ENCODE peak calls at places on chromosomes 6 and 20, in nine cellular contexts. H is GM04504; F is A549; C is brain microvascular endothelial cell; V is left kidney; P is stimulated activated CD4-positive, alpha-beta T cell treated with anti-CD3 and anti-CD28 coated beads, TNF-alpha, amount 100 ng/mL, for 4 hours; O is CD4-positive, alpha-beta T cell; W is body of pancreas; Q is effector memory CD8-positive, alpha-beta T cell. M is an unnamed sample.

GRCh38 chr6:96735332-96735731 is 101.9 kb downstream of the GPR63 start:
- DNase-seq in Q (no peak), P (no peak), W (no peak), F (no peak), C (no peak), O (no peak), H (no peak), V (no peak), M (no peak)

GRCh38 chr6:30963641-30964040 is 19.9 kb upstream of the MUC21 start:
- DNase-seq in W (no peak), H (no peak), P (no peak), Q (no peak), F (no peak), V (no peak), O (no peak), C (no peak), M (no peak)

GRCh38 chr6:3157151-3157933 is at the start of gene TUBB2A:
- DNase-seq in W (peak), O (peak), Q (peak), F (peak), P (peak), H (peak), C (peak), V (peak), M (peak)

GRCh38 chr20:59628171-59628570 is 23.8 kb downstream of the PHACTR3 start:
- DNase-seq in C (no peak), P (no peak), O (no peak), F (no peak), H (no peak), Q (no peak), V (no peak), W (no peak), M (no peak)

GRCh38 chr20:5393218-5393870 is 76.6 kb upstream of the PROKR2 start:
- DNase-seq in C (no peak), W (no peak), H (no peak), O (no peak), F (no peak), Q (no peak), V (no peak), P (no peak), M (no peak)

GRCh38 chr20:18314786-18315406 is 26.6 kb downstream of the ZNF133 start:
- DNase-seq in C (peak), V (no peak), P (no peak), H (peak), Q (no peak), O (no peak), W (no peak), F (peak), M (peak)

GRCh38 chr6:43310137-43310536 is 1.5 kb upstream of the CRIP3 start:
- DNase-seq in O (no peak), C (no peak), W (no peak), V (no peak), P (no peak), Q (no peak), F (no peak), H (no peak), M (no peak)

GRCh38 chr20:35561268-35561667 is 19.4 kb downstream of the ERGIC3 start:
- DNase-seq in Q (no peak), C (peak), H (peak), O (no peak), W (peak), V (peak), F (peak), P (no peak), M (peak)

GRCh38 chr20:36331182-36331581 is 25.0 kb downstream of the DLGAP4 start:
- DNase-seq in H (no peak), V (no peak), O (no peak), F (no peak), W (no peak), P (no peak), Q (no peak), C (no peak), M (no peak)

GRCh38 chr6:145603424-145603833 is 131.9 kb downstream of the EPM2A start:
- DNase-seq in C (no peak), O (no peak), F (no peak), V (no peak), W (no peak), P (no peak), Q (no peak), H (no peak), M (no peak)

GRCh38 chr20:57708694-57709673 is 831 bp downstream of the PMEPA1 start:
- DNase-seq in Q (peak), F (no peak), H (no peak), V (peak), P (peak), W (peak), C (peak), O (peak), M (no peak)

GRCh38 chr6:34027939-34028441 is 117.9 kb downstream of the GRM4 start:
- DNase-seq in P (no peak), C (no peak), V (no peak), Q (no peak), F (no peak), W (no peak), H (no peak), O (no peak), M (no peak)

GRCh38 chr6:133705731-133706130 is 183.2 kb upstream of the TCF21 start:
- DNase-seq in W (no peak), Q (no peak), C (peak), P (no peak), F (no peak), O (no peak), H (no peak), V (no peak), M (no peak)

GRCh38 chr20:9458075-9458818 is 56.1 kb upstream of the LAMP5 start:
- DNase-seq in H (no peak), F (peak), Q (no peak), W (peak), V (no peak), O (no peak), C (peak), P (no peak), M (no peak)

GRCh38 chr6:3414704-3415453 is 42.0 kb downstream of the SLC22A23 start:
- DNase-seq in W (no peak), F (no peak), C (peak), P (no peak), O (no peak), Q (no peak), V (peak), H (no peak), M (no peak)

GRCh38 chr6:83430606-83431544 is at the start of gene ME1:
- DNase-seq in P (peak), W (peak), C (peak), F (peak), V (peak), H (peak), O (no peak), Q (peak), M (peak)

GRCh38 chr6:160430741-160431140 is 82.6 kb downstream of the SLC22A3 start:
- DNase-seq in C (no peak), P (no peak), V (peak), O (no peak), W (no peak), F (no peak), H (no peak), Q (no peak), M (no peak)

GRCh38 chr20:46963758-46964181 is 69.1 kb downstream of the EYA2 start:
- DNase-seq in V (no peak), W (no peak), C (no peak), H (no peak), P (no peak), F (no peak), Q (no peak), O (no peak), M (no peak)

GRCh38 chr6:158567152-158567551 is 7.3 kb downstream of the TMEM181 start:
- DNase-seq in H (no peak), W (no peak), Q (no peak), F (no peak), O (no peak), C (no peak), P (no peak), V (no peak), M (no peak)

GRCh38 chr6:15248451-15249370 is 2.8 kb downstream of the JARID2 start:
- DNase-seq in H (peak), P (peak), C (peak), F (peak), O (peak), V (peak), Q (peak), W (peak), M (peak)

GRCh38 chr6:74598473-74599393 is 607.1 kb downstream of the COL12A1 start:
- DNase-seq in C (no peak), Q (no peak), W (no peak), O (no peak), H (peak), V (no peak), P (no peak), F (peak), M (no peak)

GRCh38 chr6:136764522-136764993 is 27.7 kb downstream of the MAP3K5 start:
- DNase-seq in H (no peak), C (no peak), W (no peak), O (no peak), Q (no peak), P (no peak), V (no peak), F (no peak), M (no peak)

GRCh38 chr6:169701953-169702639 is at the start of the genes C6orf120 and WDR27:
- DNase-seq in F (peak), C (peak), H (peak), P (peak), V (peak), O (peak), W (peak), Q (peak), M (peak)

GRCh38 chr20:12660918-12661317 is 347.9 kb upstream of the SPTLC3 start:
- DNase-seq in W (peak), Q (no peak), C (no peak), H (no peak), F (no peak), O (no peak), V (peak), P (no peak), M (no peak)

GRCh38 chr6:6795396-6795795 is 206.9 kb downstream of the LY86 start:
- DNase-seq in H (no peak), C (no peak), Q (no peak), P (no peak), O (no peak), W (no peak), V (no peak), F (no peak), M (no peak)

GRCh38 chr6:125104425-125104824 is 49.1 kb upstream of the TPD52L1 start:
- DNase-seq in C (peak), H (peak), V (peak), O (no peak), W (no peak), Q (no peak), P (no peak), F (no peak), M (peak)

GRCh38 chr6:73394577-73395354 is at the start of gene DDX43:
- DNase-seq in O (no peak), P (no peak), F (no peak), W (peak), C (no peak), H (peak), Q (peak), V (no peak), M (no peak)

GRCh38 chr20:34710861-34711574 is 6.9 kb downstream of the TP53INP2 start:
- DNase-seq in P (no peak), Q (no peak), W (no peak), O (no peak), V (no peak), C (no peak), H (no peak), F (no peak), M (no peak)

M was measured in AG04450.